ENCODE peak calls at places on chromosomes 3 and 15, in five cellular contexts. M, J, S, N and G are unnamed samples.
A peak's percentile ranks its signal among the peaks of the same experiment; 100 is the strongest.

GRCh38 chr3:44092497-44092896 is 149.2 kb upstream of the TOPAZ1 start:
- DNase-seq in M (no peak), J (no peak), S (no peak), N (peak; percentile 58), G (no peak)

GRCh38 chr15:26712350-26712749 is 60.5 kb downstream of the GABRB3 start:
- DNase-seq in M (no peak), J (no peak), S (no peak), N (no peak), G (no peak)

GRCh38 chr3:78728406-78729145 is 1039.2 kb downstream of the ROBO1 start:
- DNase-seq in M (peak; percentile 39), J (no peak), S (peak; percentile 87), N (no peak), G (no peak)

GRCh38 chr3:32238027-32238815 is at the start of gene CMTM8:
- DNase-seq in M (peak; percentile 4), J (no peak), S (no peak), N (no peak), G (no peak)

GRCh38 chr3:171809513-171810277 is 588 bp downstream of the PLD1 start:
- DNase-seq in M (peak; percentile 89), J (peak; percentile 82), S (peak; percentile 78), N (peak; percentile 94), G (peak; percentile 59)

GRCh38 chr15:83515171-83515570 is 68.0 kb downstream of the SH3GL3 start:
- DNase-seq in M (no peak), J (no peak), S (no peak), N (no peak), G (no peak)

GRCh38 chr15:67175643-67176071 is 78.8 kb downstream of the AAGAB start:
- DNase-seq in M (peak; percentile 96), J (no peak), S (no peak), N (peak; percentile 83), G (no peak)

GRCh38 chr3:113495035-113495434 is 19.9 kb downstream of the SPICE1 start:
- DNase-seq in M (peak; percentile 44), J (no peak), S (no peak), N (no peak), G (no peak)

GRCh38 chr3:50392101-50392715 is 32.9 kb upstream of the TMEM115 start:
- DNase-seq in M (no peak), J (no peak), S (no peak), N (no peak), G (no peak)

GRCh38 chr15:51172190-51172589 is 77.5 kb upstream of the TNFAIP8L3 start:
- DNase-seq in M (peak; percentile 11), J (peak; percentile 8), S (no peak), N (no peak), G (no peak)

GRCh38 chr3:53708001-53708621 is 138.1 kb downstream of the CHDH start:
- DNase-seq in M (no peak), J (no peak), S (no peak), N (peak; percentile 34), G (no peak)

GRCh38 chr3:154952538-154952937 is 127.6 kb upstream of the MME start:
- DNase-seq in M (no peak), J (no peak), S (no peak), N (no peak), G (no peak)

GRCh38 chr3:180036092-180036677 is 552 bp downstream of the PEX5L start:
- DNase-seq in M (no peak), J (no peak), S (no peak), N (no peak), G (no peak)

GRCh38 chr15:57567909-57568308 is 23.8 kb upstream of the MYZAP start:
- DNase-seq in M (peak; percentile 74), J (no peak), S (no peak), N (no peak), G (no peak)

GRCh38 chr3:139173372-139174108 is 128.8 kb upstream of the PRR23C start:
- DNase-seq in M (peak; percentile 31), J (no peak), S (no peak), N (no peak), G (no peak)

GRCh38 chr3:120440001-120440703 is 10.6 kb downstream of the FSTL1 start:
- DNase-seq in M (no peak), J (no peak), S (no peak), N (peak; percentile 58), G (no peak)

GRCh38 chr3:128190501-128190900 is 37.2 kb downstream of the EEFSEC start:
- DNase-seq in M (no peak), J (no peak), S (no peak), N (no peak), G (no peak)

GRCh38 chr3:45225465-45226205 is 452 bp downstream of the TMEM158 start:
- DNase-seq in M (no peak), J (no peak), S (no peak), N (no peak), G (no peak)

GRCh38 chr15:52082197-52083036 is 30.2 kb downstream of the BCL2L10 start:
- DNase-seq in M (peak; percentile 61), J (peak; percentile 29), S (no peak), N (no peak), G (no peak)

GRCh38 chr15:28961391-28961790 is 75.6 kb downstream of the APBA2 start:
- DNase-seq in M (no peak), J (no peak), S (no peak), N (no peak), G (no peak)

GRCh38 chr3:56764184-56764583 is 37.6 kb downstream of the ARHGEF3 start:
- DNase-seq in M (no peak), J (no peak), S (no peak), N (no peak), G (no peak)

GRCh38 chr3:48404440-48405342 is 25.2 kb downstream of the PLXNB1 start:
- DNase-seq in M (no peak), J (no peak), S (peak; percentile 24), N (peak; percentile 72), G (no peak)

GRCh38 chr3:12017487-12017886 is 13.3 kb downstream of the SYN2 start:
- DNase-seq in M (no peak), J (no peak), S (no peak), N (no peak), G (no peak)

GRCh38 chr15:77664428-77664827 is 31.7 kb upstream of the LINGO1 start:
- DNase-seq in M (no peak), J (no peak), S (no peak), N (no peak), G (no peak)

GRCh38 chr15:74036271-74037170 is 42.0 kb downstream of the PML start:
- DNase-seq in M (peak; percentile 75), J (peak; percentile 30), S (no peak), N (peak; percentile 77), G (no peak)

GRCh38 chr15:87826119-87826730 is 430.3 kb downstream of the NTRK3 start:
- DNase-seq in M (no peak), J (no peak), S (no peak), N (no peak), G (no peak)

GRCh38 chr3:44342191-44342790 is 3.7 kb downstream of the TCAIM start:
- DNase-seq in M (peak; percentile 92), J (peak; percentile 63), S (no peak), N (no peak), G (no peak)

GRCh38 chr3:112293368-112294321 is at the start of gene SLC9C1:
- DNase-seq in M (peak; percentile 78), J (peak; percentile 36), S (no peak), N (no peak), G (no peak)

GRCh38 chr3:106825962-106826605 is 551.2 kb upstream of the CCDC54 start:
- DNase-seq in M (peak; percentile 72), J (peak; percentile 51), S (no peak), N (no peak), G (no peak)

GRCh38 chr15:39431371-39431770 is 149.5 kb upstream of the THBS1 start:
- DNase-seq in M (no peak), J (no peak), S (no peak), N (no peak), G (no peak)

GRCh38 chr3:10707984-10708868 is 107.8 kb upstream of the SLC6A11 start:
- DNase-seq in M (no peak), J (no peak), S (no peak), N (no peak), G (no peak)

GRCh38 chr3:108736821-108737220 is 20.4 kb downstream of the RETNLB start:
- DNase-seq in M (no peak), J (no peak), S (no peak), N (no peak), G (no peak)

GRCh38 chr3:125366132-125366531 is 9.0 kb downstream of the ZNF148 start:
- DNase-seq in M (no peak), J (no peak), S (no peak), N (no peak), G (no peak)

GRCh38 chr15:66701422-66702034 is 508 bp upstream of the SMAD6 start:
- DNase-seq in M (no peak), J (no peak), S (no peak), N (no peak), G (no peak)

DNA sequence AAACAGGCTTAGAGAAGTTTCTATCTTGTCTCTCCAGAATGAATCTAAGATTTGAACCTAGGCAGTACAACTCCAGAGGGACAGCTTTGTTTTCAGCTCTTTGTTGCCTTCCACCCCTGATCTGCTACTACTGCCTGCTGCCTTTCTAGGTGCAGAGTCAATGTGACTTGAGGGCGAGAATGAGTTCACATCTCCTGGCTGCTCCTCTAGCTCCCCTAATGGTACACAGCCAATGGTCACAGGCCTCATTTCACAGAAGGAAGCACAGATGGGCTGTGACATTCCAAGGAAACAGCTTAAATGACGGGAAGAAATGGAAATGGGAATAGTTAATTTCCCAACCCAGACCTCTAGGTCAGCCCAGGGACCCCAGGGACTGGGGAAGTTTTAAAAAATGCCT is 32.4 kb downstream of the FAM43A start:
- DNase-seq in M (no peak), J (no peak), S (no peak), N (no peak), G (no peak)
- TF ChIP-seq CTCF in M (no peak), J (no peak), S (no peak), N (no peak), G (no peak)

DNA sequence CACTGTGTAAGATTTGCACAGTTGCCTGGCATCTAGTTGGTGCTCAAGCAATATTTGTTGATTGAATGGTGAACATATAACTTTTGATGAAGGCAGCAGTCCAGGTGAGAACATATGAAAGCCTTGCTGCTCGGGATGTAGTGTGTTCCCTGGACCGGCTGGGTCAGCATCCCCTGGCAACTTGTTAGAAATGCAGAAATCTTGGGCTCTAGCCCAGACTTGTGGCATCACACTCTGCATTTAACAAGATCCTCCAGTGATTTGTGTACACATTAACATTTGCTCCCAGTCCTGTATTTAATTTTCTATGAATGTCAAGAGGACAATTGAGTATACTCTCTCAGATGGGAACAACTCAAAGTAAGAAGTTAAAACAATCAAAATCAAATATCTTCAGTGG is 69.0 kb upstream of the SAMMSON start:
- DNase-seq in M (peak; percentile 20), J (no peak), S (no peak), N (no peak), G (no peak)
- TF ChIP-seq CTCF in M (no peak), J (no peak), S (no peak), N (no peak), G (no peak)

GRCh38 chr3:34998905-34999304 is 640.4 kb upstream of the ARPP21 start:
- DNase-seq in M (no peak), J (no peak), S (no peak), N (no peak), G (no peak)
- TF ChIP-seq CTCF in M (no peak), J (no peak), S (no peak), N (no peak), G (no peak)

DNA sequence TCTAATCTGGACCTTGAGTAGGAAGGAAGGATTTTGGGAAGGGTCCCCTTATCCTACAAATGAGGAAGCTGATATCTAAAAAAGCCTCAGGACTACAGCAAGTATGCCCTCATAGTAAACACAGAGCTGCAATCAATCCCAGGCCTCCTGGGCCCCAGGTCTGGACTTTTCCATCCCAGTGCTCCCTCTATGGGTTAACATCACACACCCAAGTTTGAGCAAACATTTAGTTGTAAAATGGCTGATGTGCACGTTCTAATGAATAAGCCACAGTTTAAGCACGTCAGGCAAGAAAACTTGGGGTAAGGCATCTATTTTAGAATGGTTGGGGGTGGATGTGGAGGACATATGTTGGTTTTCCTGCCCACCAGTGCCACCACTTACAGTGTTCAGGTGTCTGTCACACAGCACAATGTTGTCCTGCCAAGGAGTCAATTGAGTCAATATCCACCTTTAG is 44.3 kb upstream of the UBE2E1 start:
- DNase-seq in M (peak; percentile 73), J (no peak), S (no peak), N (no peak), G (no peak)
- TF ChIP-seq CTCF in M (peak; percentile 71), J (peak; percentile 53), S (no peak), N (no peak), G (no peak)